ENCODE peak calls at places on chromosomes 1 and 21, in four cellular contexts. Q is GM23338, Z is psoas muscle, H is esophagus squamous epithelium. K is an unnamed sample.

GRCh38 chr1:147247656-147248238 is 5.3 kb downstream of the CHD1L start:
- DNase-seq in Q (no peak), Z (no peak), H (no peak), K (no peak)

GRCh38 chr21:42865361-42866160 is 13.8 kb downstream of the WDR4 start:
- DNase-seq in Q (no peak), Z (peak; percentile 75), H (no peak), K (peak; percentile 65)

GRCh38 chr1:197948926-197949899 is 32.0 kb downstream of the LHX9 start:
- DNase-seq in Q (no peak), Z (no peak), H (no peak), K (no peak)

GRCh38 chr1:145994391-145995120 is 1.8 kb downstream of the TXNIP start:
- DNase-seq in Q (no peak), Z (peak; percentile 68), H (no peak), K (no peak)

GRCh38 chr1:62462370-62462769 is 25.5 kb downstream of the USP1 start:
- DNase-seq in Q (no peak), Z (no peak), H (no peak), K (no peak)

GRCh38 chr1:63703661-63704060 is 70.2 kb upstream of the ROR1 start:
- DNase-seq in Q (no peak), Z (no peak), H (no peak), K (no peak)

GRCh38 chr1:54528613-54529012 is 19.4 kb upstream of the ACOT11 start:
- DNase-seq in Q (no peak), Z (no peak), H (no peak), K (no peak)

GRCh38 chr1:116906812-116907211 is 2.9 kb upstream of the PTGFRN start:
- DNase-seq in Q (no peak), Z (no peak), H (no peak), K (no peak)

GRCh38 chr1:9442986-9443385 is 96.3 kb upstream of the SLC25A33 start:
- DNase-seq in Q (no peak), Z (no peak), H (no peak), K (no peak)

GRCh38 chr1:167056529-167057296 is 33.5 kb downstream of the GPA33 start:
- DNase-seq in Q (peak; percentile 56), Z (no peak), H (no peak), K (no peak)

GRCh38 chr1:52127181-52128175 is 14.4 kb upstream of the ZFYVE9 start:
- DNase-seq in Q (peak; percentile 35), Z (no peak), H (no peak), K (no peak)

GRCh38 chr1:59505596-59506028 is 208.7 kb downstream of the FGGY start:
- DNase-seq in Q (no peak), Z (no peak), H (no peak), K (no peak)

GRCh38 chr1:180264595-180264994 is 34.5 kb downstream of the LHX4 start:
- DNase-seq in Q (no peak), Z (no peak), H (no peak), K (peak; percentile 59)

GRCh38 chr1:119010201-119010600 is 22.1 kb upstream of the TBX15 start:
- DNase-seq in Q (no peak), Z (no peak), H (no peak), K (no peak)

GRCh38 chr1:240474133-240474614 is 137.8 kb downstream of the GREM2 start:
- DNase-seq in Q (no peak), Z (no peak), H (no peak), K (no peak)

GRCh38 chr1:166080277-166080964 is 86.4 kb downstream of the FAM78B start:
- DNase-seq in Q (no peak), Z (no peak), H (no peak), K (peak; percentile 13)

GRCh38 chr1:35644204-35644603 is 2.9 kb upstream of the PSMB2 start:
- DNase-seq in Q (no peak), Z (no peak), H (no peak), K (no peak)

GRCh38 chr1:200153277-200154055 is 126.0 kb downstream of the NR5A2 start:
- DNase-seq in Q (no peak), Z (no peak), H (no peak), K (no peak)

GRCh38 chr1:48673725-48674124 is 103.0 kb downstream of the BEND5 start:
- DNase-seq in Q (peak; percentile 85), Z (no peak), H (no peak), K (peak; percentile 78)

GRCh38 chr1:56406821-56407220 is 172.5 kb downstream of the PLPP3 start:
- DNase-seq in Q (no peak), Z (no peak), H (no peak), K (no peak)

GRCh38 chr1:211851174-211851573 is 20.6 kb upstream of the LPGAT1 start:
- DNase-seq in Q (no peak), Z (no peak), H (no peak), K (no peak)

GRCh38 chr1:37306461-37306860 is 167.9 kb upstream of the ZC3H12A start:
- DNase-seq in Q (no peak), Z (no peak), H (no peak), K (no peak)

GRCh38 chr1:230568008-230568407 is 74.3 kb upstream of the COG2 start:
- DNase-seq in Q (peak; percentile 57), Z (no peak), H (no peak), K (peak; percentile 35)

GRCh38 chr21:41851090-41851790 is 27.9 kb downstream of the PRDM15 start:
- DNase-seq in Q (no peak), Z (no peak), H (no peak), K (no peak)

GRCh38 chr1:156707486-156708244 is 2.3 kb upstream of the CRABP2 start:
- DNase-seq in Q (peak; percentile 78), Z (no peak), H (no peak), K (peak; percentile 88)

GRCh38 chr1:63818567-63819340 is 44.9 kb downstream of the ROR1 start:
- DNase-seq in Q (no peak), Z (no peak), H (no peak), K (no peak)

GRCh38 chr1:228964178-228964819 is 229.0 kb downstream of the RHOU start:
- DNase-seq in Q (no peak), Z (no peak), H (no peak), K (no peak)

GRCh38 chr1:13482600-13482999 is 31.2 kb downstream of the LRRC38 start:
- DNase-seq in Q (no peak), Z (no peak), H (no peak), K (no peak)

GRCh38 chr1:178513278-178513983 is 522 bp downstream of the TEX35 start:
- DNase-seq in Q (peak; percentile 49), Z (no peak), H (no peak), K (no peak)

GRCh38 chr1:55586771-55587170 is 371.6 kb upstream of the USP24 start:
- DNase-seq in Q (no peak), Z (no peak), H (no peak), K (no peak)

GRCh38 chr21:20802201-20802600 is 196.0 kb upstream of the NCAM2 start:
- DNase-seq in Q (no peak), Z (no peak), H (no peak), K (no peak)

GRCh38 chr21:35801388-35801787 is 258.9 kb downstream of the SETD4 start:
- DNase-seq in Q (no peak), Z (no peak), H (no peak), K (no peak)

GRCh38 chr1:59223943-59224639 is 72.8 kb upstream of the FGGY start:
- DNase-seq in Q (no peak), Z (no peak), H (no peak), K (no peak)

GRCh38 chr21:36852293-36852692 is 114.2 kb downstream of the HLCS start:
- DNase-seq in Q (peak; percentile 15), Z (no peak), H (no peak), K (no peak)

GRCh38 chr1:27394282-27394658 is 1.8 kb downstream of the GPR3 start:
- DNase-seq in Q (no peak), Z (no peak), H (no peak), K (peak; percentile 37)

GRCh38 chr1:27392096-27392777 is at the start of gene GPR3:
- DNase-seq in Q (peak; percentile 97), Z (peak; percentile 95), H (peak; percentile 46), K (peak; percentile 99)

GRCh38 chr1:27392778-27393635 is 585 bp downstream of the GPR3 start:
- DNase-seq in Q (peak; percentile 72), Z (no peak), H (no peak), K (peak; percentile 82)

GRCh38 chr1:27394925-27395324 is 2.5 kb downstream of the GPR3 start:
- DNase-seq in Q (no peak), Z (no peak), H (no peak), K (no peak)

GRCh38 chr1:27393641-27394281 is 1.3 kb downstream of the GPR3 start:
- DNase-seq in Q (no peak), Z (no peak), H (no peak), K (no peak)
- H3K4me3 ChIP-seq in Q (peak overlapping the region; percentile 94), Z (no peak overlapping the region), H (no peak overlapping the region), K (no peak overlapping the region)

GRCh38 chr1:93638307-93638847 is 43.3 kb downstream of the BCAR3 start:
- DNase-seq in Q (peak; percentile 24), Z (no peak), H (no peak), K (no peak)
- H3K36me3 ChIP-seq in Q (no peaks in the 10 kb centered on the region), Z (peaks cover 2% of the 10 kb centered on the region), H (no peaks in the 10 kb centered on the region), K (no peaks in the 10 kb centered on the region)

DNA sequence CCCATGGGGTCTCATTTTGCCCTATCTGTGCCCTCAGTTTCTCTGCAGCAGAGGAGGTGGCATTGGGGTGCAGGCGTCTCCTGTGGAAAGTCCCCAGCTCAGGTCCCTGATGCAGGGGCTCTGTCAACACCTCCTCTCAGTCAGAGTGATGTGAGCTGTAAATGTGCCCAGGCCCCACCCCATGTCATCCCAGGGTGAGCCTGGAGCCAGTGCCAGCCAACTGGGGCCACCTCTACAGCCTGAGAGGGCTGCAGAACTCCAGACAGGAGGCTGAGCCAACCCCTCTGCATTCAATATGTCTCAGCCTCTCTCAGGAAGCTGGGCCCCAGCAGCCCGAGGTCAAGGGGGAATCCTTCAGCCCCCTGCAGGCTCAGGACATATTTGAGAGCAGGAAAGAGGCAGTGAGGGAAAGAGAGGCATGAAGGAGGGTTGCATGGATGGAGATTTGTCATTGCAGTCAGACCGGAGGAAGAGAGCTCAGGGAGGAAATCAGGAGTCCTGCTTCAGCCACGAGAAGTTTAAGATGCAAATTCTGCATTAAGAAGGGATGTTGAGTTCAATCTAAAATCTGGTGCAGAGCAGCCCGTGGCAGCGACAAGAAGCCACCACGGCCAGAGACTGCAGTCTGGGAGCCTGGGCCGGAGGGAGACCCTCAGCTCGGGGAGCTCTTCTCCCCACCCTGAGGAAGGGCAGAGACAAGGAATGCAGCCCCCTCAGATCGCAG is 288.2 kb upstream of the VAMP3 start:
- DNase-seq in Q (no peak), Z (no peak), H (no peak), K (peak; percentile 75)
- H3K27me3 ChIP-seq in Q (no peaks in the 10 kb centered on the region), Z (peaks cover 7% of the 10 kb centered on the region), H (no peaks in the 10 kb centered on the region), K (no peaks in the 10 kb centered on the region)

GRCh38 chr1:172704003-172704402 is 45.1 kb downstream of the FASLG start:
- DNase-seq in Q (no peak), Z (no peak), H (no peak), K (no peak)

GRCh38 chr1:172698224-172698623 is 39.3 kb downstream of the FASLG start:
- DNase-seq in Q (no peak), Z (no peak), H (no peak), K (no peak)

GRCh38 chr1:172699111-172699510 is 40.2 kb downstream of the FASLG start:
- DNase-seq in Q (no peak), Z (no peak), H (no peak), K (no peak)

GRCh38 chr1:172697463-172698100 is 38.7 kb downstream of the FASLG start:
- DNase-seq in Q (no peak), Z (no peak), H (no peak), K (no peak)

DNA sequence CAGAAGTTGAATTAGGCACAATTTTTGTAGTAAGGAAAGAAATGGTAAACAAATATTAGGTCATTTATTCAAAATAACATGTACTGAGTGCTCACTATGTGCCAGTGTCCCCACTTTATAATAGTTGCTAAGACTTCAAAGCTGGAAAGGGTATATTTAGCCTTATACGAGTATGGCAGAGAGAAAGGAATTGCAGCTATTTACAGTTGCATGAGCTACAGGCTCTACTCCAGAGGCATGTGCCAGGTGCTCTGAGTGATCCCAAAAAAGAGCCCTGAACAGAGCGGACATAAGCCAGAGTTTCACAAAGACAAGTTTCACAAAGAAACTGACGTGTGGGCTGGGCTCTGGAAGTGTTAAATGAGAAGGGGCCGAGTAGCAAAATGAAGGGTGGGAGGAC is 40.8 kb downstream of the FASLG start:
- DNase-seq in Q (no peak), Z (no peak), H (no peak), K (no peak)
- H3K4me3 ChIP-seq in Q (no peak overlapping the region), Z (no peak overlapping the region), H (no peak overlapping the region), K (no peak overlapping the region)